ENCODE peak calls at places on chromosomes 16 and 17, in ten cellular contexts. P, E, K, V, J, T, M, A, D and S are unnamed samples. For H3K9me3, the result is how much of the 10 kb centered on the place peaks cover.

GRCh38 chr17:55584055-55584685 is 72.9 kb upstream of the SMIM36 start:
- DNase-seq in P (no peak), E (no peak), K (no peak), V (no peak), J (no peak), T (no peak), M (no peak), A (no peak), D (no peak), S (no peak)

GRCh38 chr16:89114159-89114981 is 20.7 kb downstream of the ACSF3 start:
- DNase-seq in P (no peak), E (no peak), K (no peak), V (peak), J (no peak), T (no peak), M (peak), A (peak), D (no peak), S (peak)

GRCh38 chr17:44607836-44608690 is 48.2 kb upstream of the MEIOC start:
- DNase-seq in P (no peak), E (no peak), K (no peak), V (no peak), J (peak), T (no peak), M (no peak), A (peak), D (peak), S (no peak)

GRCh38 chr17:10879110-10879509 is 41.2 kb upstream of the PIRT start:
- DNase-seq in P (peak), E (no peak), K (no peak), V (no peak), J (peak), T (peak), M (no peak), A (peak), D (no peak), S (no peak)

GRCh38 chr16:6428861-6429260 is 903.8 kb upstream of the RBFOX1 start:
- DNase-seq in P (no peak), E (no peak), K (no peak), V (no peak), J (no peak), T (no peak), M (no peak), A (no peak), D (no peak), S (no peak)

GRCh38 chr17:56320443-56320842 is 167.2 kb downstream of the ANKFN1 start:
- DNase-seq in P (no peak), E (no peak), K (no peak), V (no peak), J (no peak), T (no peak), M (no peak), A (peak), D (no peak), S (no peak)

GRCh38 chr17:5915337-5915736 is 154.8 kb upstream of the WSCD1 start:
- DNase-seq in P (no peak), E (no peak), K (no peak), V (no peak), J (no peak), T (no peak), M (no peak), A (peak), D (no peak), S (no peak)

GRCh38 chr17:31581022-31581483 is 189.6 kb downstream of the RAB11FIP4 start:
- DNase-seq in P (peak), E (peak), K (no peak), V (peak), J (no peak), T (peak), M (peak), A (peak), D (no peak), S (peak)

GRCh38 chr16:55737966-55738365 is 82.2 kb downstream of the SLC6A2 start:
- DNase-seq in P (no peak), E (no peak), K (no peak), V (no peak), J (no peak), T (no peak), M (no peak), A (no peak), D (no peak), S (no peak)

GRCh38 chr16:89080251-89080853 is 13.3 kb upstream of the ACSF3 start:
- DNase-seq in P (no peak), E (no peak), K (no peak), V (no peak), J (no peak), T (no peak), M (no peak), A (no peak), D (no peak), S (no peak)

GRCh38 chr17:382644-383533 is 30.3 kb upstream of the RPH3AL start:
- DNase-seq in P (peak), E (no peak), K (no peak), V (no peak), J (peak), T (peak), M (no peak), A (peak), D (peak), S (no peak)

DNA sequence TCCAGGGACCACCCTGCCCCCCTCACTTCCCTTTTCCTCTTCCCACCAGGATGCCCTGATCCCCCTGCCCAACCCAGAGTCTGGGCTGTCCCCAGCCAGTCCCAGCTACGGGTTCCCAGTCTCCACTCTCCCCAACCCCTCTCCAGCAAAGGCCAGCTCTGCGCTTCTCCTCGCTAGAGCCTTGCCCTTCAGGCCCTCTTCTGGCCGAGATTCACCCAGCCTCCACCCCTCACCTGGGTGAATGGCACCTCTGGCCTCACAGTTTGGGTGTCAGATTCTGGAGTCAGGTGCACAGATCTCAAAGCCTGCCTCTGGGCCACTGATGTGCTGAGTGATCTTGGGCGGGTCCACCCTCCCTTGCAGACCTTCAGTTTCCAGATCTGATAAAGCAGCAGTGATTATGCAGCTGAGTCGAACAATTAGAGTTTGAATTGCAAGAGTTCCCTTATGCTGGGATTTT is 185.6 kb upstream of the TNRC6C start:
- DNase-seq in P (no peak), E (no peak), K (no peak), V (no peak), J (no peak), T (no peak), M (no peak), A (peak), D (no peak), S (no peak)
- TF ChIP-seq CTCF in P (no peak), E (no peak), K (no peak), V (no peak), J (no peak), T (no peak), M (no peak), A (no peak), D (no peak), S (no peak)

GRCh38 chr16:72422308-72422897 is 250.4 kb upstream of the PMFBP1 start:
- DNase-seq in P (no peak), E (no peak), K (no peak), V (no peak), J (no peak), T (no peak), M (no peak), A (no peak), D (no peak), S (no peak)

GRCh38 chr16:72415379-72415778 is 243.4 kb upstream of the PMFBP1 start:
- DNase-seq in P (no peak), E (no peak), K (no peak), V (no peak), J (no peak), T (no peak), M (no peak), A (no peak), D (no peak), S (no peak)

GRCh38 chr16:72424776-72425175 is 252.8 kb upstream of the PMFBP1 start:
- DNase-seq in P (no peak), E (no peak), K (no peak), V (no peak), J (no peak), T (no peak), M (no peak), A (no peak), D (no peak), S (no peak)

GRCh38 chr16:72419638-72420037 is 247.7 kb upstream of the PMFBP1 start:
- DNase-seq in P (no peak), E (no peak), K (no peak), V (no peak), J (no peak), T (no peak), M (no peak), A (no peak), D (no peak), S (no peak)
- H3K9me3 ChIP-seq in P (under half), E (under half), K (under half), V (under half), J (under half), T (under half), M (under half), A (under half), D (under half), S (under half)

DNA sequence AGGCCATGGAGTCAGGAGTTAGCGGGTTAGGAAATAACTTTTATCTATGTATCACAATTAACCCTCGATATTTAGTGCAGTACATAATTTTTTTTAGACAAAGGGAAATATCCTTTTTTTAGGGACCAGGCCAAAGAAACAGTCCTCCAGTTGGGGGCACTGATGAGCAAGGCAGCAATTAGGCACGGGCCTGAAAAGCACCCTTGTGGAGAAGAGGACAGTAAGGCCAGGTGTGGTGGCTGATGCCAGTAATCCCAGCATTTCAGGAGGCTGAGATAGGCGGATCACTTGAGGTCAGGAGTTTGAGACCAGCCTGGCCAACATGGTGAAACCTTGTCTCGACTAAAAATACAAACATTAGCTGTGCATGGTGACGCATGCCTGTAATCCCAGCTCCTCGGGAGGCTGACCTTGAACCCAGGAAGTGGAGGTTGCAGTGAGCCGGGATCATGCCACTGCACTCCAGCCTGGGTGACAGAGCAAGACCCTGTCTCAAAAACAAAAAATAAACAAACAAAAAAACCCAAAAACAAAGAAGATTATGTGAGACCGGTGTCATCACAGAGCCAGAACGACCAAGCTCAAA is 158.3 kb upstream of the NOL11 start:
- DNase-seq in P (no peak), E (no peak), K (no peak), V (no peak), J (no peak), T (no peak), M (no peak), A (peak), D (no peak), S (no peak)
- TF ChIP-seq CTCF in P (no peak), E (no peak), K (no peak), V (no peak), J (no peak), T (peak), M (peak), A (peak), D (no peak), S (no peak)

GRCh38 chr17:49851387-49852291 is 3.8 kb upstream of the TAC4 start:
- DNase-seq in P (peak), E (peak), K (peak), V (peak), J (peak), T (peak), M (peak), A (peak), D (peak), S (no peak)
- H3K9me3 ChIP-seq in P (under half), E (under half), K (under half), V (under half), J (under half), T (under half), M (under half), A (under half), D (under half), S (under half)

GRCh38 chr16:27962197-27962596 is 101.3 kb downstream of the GSG1L start:
- DNase-seq in P (no peak), E (no peak), K (no peak), V (no peak), J (no peak), T (no peak), M (no peak), A (no peak), D (no peak), S (no peak)
- TF ChIP-seq CTCF in P (no peak), E (no peak), K (no peak), V (no peak), J (no peak), T (no peak), M (no peak), A (no peak), D (no peak), S (no peak)

GRCh38 chr17:53449324-53449723 is 373.4 kb upstream of the KIF2B start:
- DNase-seq in P (no peak), E (no peak), K (no peak), V (no peak), J (no peak), T (no peak), M (no peak), A (no peak), D (no peak), S (no peak)

GRCh38 chr17:53454337-53454736 is 368.4 kb upstream of the KIF2B start:
- DNase-seq in P (no peak), E (no peak), K (no peak), V (no peak), J (no peak), T (no peak), M (no peak), A (no peak), D (no peak), S (no peak)
- H3K9me3 ChIP-seq in P (under half), E (under half), K (under half), V (under half), J (under half), T (under half), M (under half), A (under half), D (under half), S (under half)

DNA sequence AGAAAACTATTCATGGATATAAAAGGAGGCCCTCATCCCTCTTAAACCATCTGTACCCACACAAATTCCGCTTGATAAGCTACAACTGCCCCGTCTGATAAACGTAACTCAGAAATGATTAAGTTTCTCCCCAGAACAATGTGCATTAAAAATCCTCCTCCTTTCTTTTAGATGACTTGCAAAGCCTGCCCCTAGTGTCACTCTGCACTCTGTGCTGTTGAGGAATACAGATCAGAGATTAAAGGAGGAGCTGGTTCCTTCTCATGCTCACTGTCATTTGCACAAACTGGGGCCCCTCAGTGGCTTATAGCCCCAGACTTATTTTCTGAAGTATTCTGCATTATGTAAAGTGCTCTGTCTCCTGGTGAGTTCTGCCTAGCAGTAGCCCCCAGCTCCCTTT is 33.3 kb downstream of the CDRT15 start:
- DNase-seq in P (no peak), E (no peak), K (no peak), V (no peak), J (no peak), T (no peak), M (no peak), A (no peak), D (no peak), S (no peak)
- TF ChIP-seq CTCF in P (no peak), E (no peak), K (peak), V (no peak), J (peak), T (no peak), M (no peak), A (peak), D (peak), S (no peak)

GRCh38 chr16:35908942-35909341 is 2449.5 kb downstream of the TP53TG3F start:
- DNase-seq in P (no peak), E (no peak), K (no peak), V (no peak), J (no peak), T (no peak), M (peak), A (no peak), D (no peak), S (no peak)
- H3K9me3 ChIP-seq in P (under half), E (under half), K (under half), V (half or more), J (under half), T (under half), M (under half), A (half or more), D (half or more), S (under half)

DNA sequence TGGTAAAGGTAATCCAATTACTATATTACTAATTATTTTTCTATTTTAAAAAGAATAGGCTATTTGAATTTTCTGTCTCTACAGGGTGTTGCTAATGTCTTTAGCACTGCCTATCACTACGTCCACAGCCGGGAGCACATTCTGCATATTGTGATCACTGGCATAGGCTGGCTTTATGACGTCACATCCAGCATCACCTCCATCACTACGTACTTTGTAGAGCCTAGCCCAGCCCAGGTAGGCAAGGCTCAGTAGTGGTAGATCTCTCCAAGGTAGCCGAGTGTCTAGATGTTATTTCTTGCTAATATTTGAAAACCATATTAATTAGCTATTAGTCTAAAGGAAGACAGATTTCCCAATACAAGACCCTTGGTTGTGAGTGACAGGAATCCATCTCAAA is 33.8 kb upstream of the NSRP1 start:
- DNase-seq in P (no peak), E (no peak), K (no peak), V (no peak), J (no peak), T (no peak), M (no peak), A (no peak), D (no peak), S (no peak)
- TF ChIP-seq CTCF in P (no peak), E (no peak), K (no peak), V (no peak), J (no peak), T (no peak), M (no peak), A (no peak), D (no peak), S (no peak)

DNA sequence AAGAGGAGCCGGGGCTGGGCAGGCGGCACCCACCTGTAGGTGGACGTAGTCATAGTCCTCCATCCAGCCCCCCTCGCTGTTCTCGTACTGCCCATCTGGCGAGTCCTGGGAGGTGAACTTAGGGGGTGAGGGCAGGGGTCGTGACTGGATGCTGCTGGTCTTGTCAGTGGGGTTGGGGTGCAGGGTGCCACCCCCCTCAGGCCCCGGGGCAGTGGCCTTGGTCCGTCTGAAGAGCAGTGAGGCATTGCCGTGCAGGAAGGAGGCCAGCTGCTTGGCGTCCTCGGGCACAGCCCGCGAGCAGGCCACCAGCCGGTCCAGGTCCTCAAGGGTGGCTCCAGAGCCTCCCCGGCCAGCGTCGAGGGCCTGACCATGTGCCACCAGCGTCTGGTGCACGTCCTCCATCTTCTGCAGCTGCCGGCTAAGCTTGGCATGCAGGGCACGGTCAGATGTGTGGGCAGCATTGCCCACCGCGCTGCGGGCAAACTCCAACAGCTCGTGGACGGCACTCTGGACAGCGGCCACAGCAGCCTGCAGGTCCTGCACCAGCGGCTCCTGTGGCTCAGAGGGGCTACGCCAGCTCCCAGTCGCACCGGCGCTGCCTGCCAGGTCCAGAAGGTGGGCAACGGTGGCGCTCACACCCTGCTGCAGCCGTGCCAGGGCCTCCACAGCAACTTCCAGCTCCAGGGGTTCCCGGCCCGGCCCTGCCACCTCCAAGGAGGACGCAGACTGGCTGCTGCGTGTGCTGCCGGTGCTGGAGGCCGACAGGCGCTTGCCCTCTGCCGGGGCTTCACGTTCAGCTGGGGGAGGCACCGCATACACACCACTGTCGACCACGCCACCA is 16.3 kb downstream of the CTRB1 start:
- DNase-seq in P (no peak), E (peak), K (no peak), V (peak), J (no peak), T (no peak), M (no peak), A (peak), D (no peak), S (no peak)
- H3K9me3 ChIP-seq in P (under half), E (under half), K (under half), V (under half), J (under half), T (under half), M (under half), A (under half), D (under half), S (under half)